ENCODE peak calls at places on chromosomes 2 and 18, in four cellular contexts. C is upper lobe of right lung, Q is GM23338, L is tibial artery. W is an unnamed sample.

GRCh38 chr2:218129756-218130155 is 3.9 kb downstream of the CXCR2 start:
- DNase-seq in Q (no peak), L (no peak), C (no peak), W (no peak)

GRCh38 chr2:197293252-197294007 is 17.1 kb downstream of the ANKRD44 start:
- DNase-seq in C (no peak), L (no peak), Q (no peak), W (no peak)

GRCh38 chr18:43525149-43525548 is 247.9 kb upstream of the SYT4 start:
- DNase-seq in L (no peak), C (no peak), Q (no peak), W (no peak)

GRCh38 chr2:206472094-206472493 is 28.8 kb downstream of the ADAM23 start:
- DNase-seq in C (no peak), Q (no peak), L (no peak), W (no peak)

GRCh38 chr18:32907656-32908441 is 135.0 kb upstream of the KLHL14 start:
- DNase-seq in C (no peak), L (no peak), Q (no peak), W (no peak)

GRCh38 chr2:195092341-195092740 is 564.7 kb upstream of the SLC39A10 start:
- DNase-seq in C (no peak), Q (peak; percentile 74), L (no peak), W (no peak)

GRCh38 chr18:59416818-59417217 is 57.8 kb upstream of the LMAN1 start:
- DNase-seq in Q (peak; percentile 25), L (no peak), C (no peak), W (no peak)

GRCh38 chr2:1670636-1671035 is 73.7 kb downstream of the PXDN start:
- DNase-seq in Q (no peak), L (no peak), C (no peak), W (no peak)

GRCh38 chr2:219001577-219002394 is 8.6 kb upstream of the CRYBA2 start:
- DNase-seq in Q (peak; percentile 66), L (no peak), C (peak; percentile 94), W (no peak)

GRCh38 chr2:64866797-64867196 is 122.4 kb upstream of the SLC1A4 start:
- DNase-seq in C (no peak), L (no peak), Q (no peak), W (no peak)

GRCh38 chr2:218960196-218961165 is 1.0 kb downstream of the CDK5R2 start:
- DNase-seq in L (no peak), Q (peak; percentile 27), C (no peak), W (no peak)

GRCh38 chr2:210003394-210003793 is 956 bp downstream of the RPE start:
- DNase-seq in Q (no peak), C (no peak), L (no peak), W (no peak)

GRCh38 chr18:54766631-54767030 is 61.6 kb upstream of the RAB27B start:
- DNase-seq in C (no peak), Q (no peak), L (no peak), W (no peak)

GRCh38 chr2:104901037-104901851 is 47.3 kb downstream of the POU3F3 start:
- DNase-seq in C (no peak), Q (no peak), L (no peak), W (no peak)

GRCh38 chr2:191703079-191703725 is 25.3 kb downstream of the NABP1 start:
- DNase-seq in Q (no peak), L (no peak), C (peak; percentile 66), W (no peak)

GRCh38 chr2:42464631-42465030 is 29.2 kb downstream of the KCNG3 start:
- DNase-seq in C (no peak), Q (no peak), L (no peak), W (no peak)

GRCh38 chr2:152221870-152222269 is 46.3 kb upstream of the STAM2 start:
- DNase-seq in Q (no peak), L (no peak), C (no peak), W (no peak)

GRCh38 chr2:66571873-66572272 is 136.9 kb downstream of the MEIS1 start:
- DNase-seq in Q (no peak), L (no peak), C (no peak), W (no peak)

GRCh38 chr2:207115715-207116364 is 49.9 kb downstream of the KLF7 start:
- DNase-seq in Q (peak; percentile 51), L (no peak), C (no peak), W (no peak)

GRCh38 chr2:164967781-164968228 is 12.5 kb upstream of the SLC38A11 start:
- DNase-seq in C (no peak), L (no peak), Q (peak; percentile 64), W (no peak)

GRCh38 chr2:74427551-74427950 is 6.0 kb downstream of the WDR54 start:
- DNase-seq in Q (no peak), L (no peak), C (peak; percentile 19), W (no peak)

GRCh38 chr2:135471106-135471505 is 59.9 kb downstream of the ZRANB3 start:
- DNase-seq in Q (no peak), L (no peak), C (no peak), W (no peak)

GRCh38 chr2:177038772-177039484 is 173.7 kb upstream of the HNRNPA3 start:
- DNase-seq in Q (no peak), C (no peak), L (no peak), W (no peak)

GRCh38 chr2:108403494-108403893 is 25.7 kb downstream of the SULT1C4 start:
- DNase-seq in C (no peak), L (no peak), Q (peak; percentile 46), W (no peak)

GRCh38 chr2:37090019-37090477 is 5.7 kb downstream of the GPATCH11 start:
- DNase-seq in C (no peak), L (no peak), Q (no peak), W (no peak)

DNA sequence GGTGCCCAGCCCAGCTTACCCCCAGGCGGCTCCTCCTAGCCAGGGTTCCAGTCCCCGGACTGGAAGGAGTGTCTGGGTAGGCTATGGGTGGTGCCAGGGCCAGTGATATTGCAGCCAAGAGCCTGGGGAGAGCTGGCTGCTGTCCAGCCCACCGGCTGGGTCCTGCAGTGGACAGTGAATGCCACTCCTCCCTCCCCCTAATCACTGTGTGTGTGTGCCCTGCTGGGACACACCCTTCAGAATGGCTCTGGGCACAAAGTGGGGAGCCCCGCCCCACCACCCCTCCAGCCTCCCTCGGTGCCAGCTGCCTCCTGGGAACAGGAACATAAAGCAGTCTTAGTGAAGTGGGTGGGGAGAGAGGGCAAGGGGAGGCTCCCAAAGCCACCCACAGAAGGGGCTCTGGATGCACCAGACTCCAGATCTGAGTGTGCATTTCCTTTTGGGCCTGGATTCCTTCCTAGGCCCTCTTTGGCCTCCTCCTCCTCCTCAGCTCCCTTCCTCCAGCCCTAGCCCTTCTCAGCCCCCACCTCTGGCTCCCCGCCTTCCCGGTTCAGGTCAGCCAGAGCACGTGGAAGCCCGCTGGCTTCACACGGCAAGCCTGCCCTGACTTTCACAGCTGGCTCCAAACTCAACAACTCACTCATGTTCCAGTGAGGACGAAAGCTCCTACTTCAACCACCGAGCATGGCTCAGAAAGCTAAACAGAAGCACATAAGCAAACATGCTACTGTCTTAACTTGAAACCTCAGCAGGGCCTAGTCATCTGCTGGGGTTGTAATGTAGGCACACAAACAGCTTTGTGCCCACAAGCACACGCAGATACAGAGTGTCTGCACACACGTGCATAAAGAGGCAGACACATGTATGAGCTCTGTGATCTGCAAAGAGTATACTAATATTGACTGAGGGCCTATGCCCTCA is 209.2 kb upstream of the SMAD2 start:
- DNase-seq in L (no peak), C (peak; percentile 82), Q (peak; percentile 5), W (no peak)
- H3K4me3 ChIP-seq in L (no peak overlapping the region), C (no peak overlapping the region), Q (no peak overlapping the region), W (no peak overlapping the region)

DNA sequence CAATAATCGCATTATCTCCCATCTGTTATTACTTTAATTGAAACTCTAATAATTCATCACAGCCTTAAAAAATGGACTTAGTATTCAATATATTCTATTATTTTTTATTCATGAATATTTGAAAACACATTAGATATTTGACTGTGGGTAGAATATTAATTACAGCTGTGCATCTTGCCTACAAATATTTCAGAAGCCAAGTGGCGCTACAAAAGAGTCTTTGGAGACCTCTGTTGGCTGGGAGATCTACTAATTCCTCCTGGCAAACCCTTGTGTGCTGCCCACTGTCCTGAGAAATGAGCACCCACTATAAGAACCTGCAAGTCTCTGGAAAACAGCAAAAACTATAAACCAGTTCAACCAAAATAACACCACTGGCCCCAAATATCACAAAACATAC is 54.5 kb downstream of the PRELID3A start:
- DNase-seq in C (no peak), L (no peak), Q (no peak), W (no peak)
- H3K27ac ChIP-seq in C (no peak overlapping the region), L (no peak overlapping the region), Q (no peak overlapping the region), W (no peak overlapping the region)

GRCh38 chr18:45619062-45619825 is 4.0 kb downstream of the SLC14A2 start:
- DNase-seq in C (no peak), L (peak; percentile 87), Q (no peak), W (no peak)
- TF ChIP-seq CTCF in C (no peak), L (no peak), Q (no peak), W (no peak)

GRCh38 chr18:74288041-74288440 is 3.7 kb downstream of the CYB5A start:
- DNase-seq in L (no peak), Q (no peak), C (no peak), W (no peak)
- H3K4me3 ChIP-seq in L (no peak overlapping the region), Q (no peak overlapping the region), C (peak overlapping the region; percentile 89), W (no peak overlapping the region)

GRCh38 chr18:3665780-3666525 is 216.0 kb downstream of the TGIF1 start:
- DNase-seq in C (peak; percentile 81), L (peak; percentile 88), Q (peak; percentile 96), W (peak; percentile 87)
- H3K27ac ChIP-seq in C (peak overlapping the region; percentile 51), L (peak overlapping the region; percentile 31), Q (peak overlapping the region; percentile 76), W (peak overlapping the region; percentile 40)

GRCh38 chr2:212005077-212005671 is 533.4 kb downstream of the ERBB4 start:
- DNase-seq in C (peak; percentile 61), Q (peak; percentile 73), L (no peak), W (no peak)
- TF ChIP-seq CTCF in C (peak; percentile 51), Q (peak; percentile 85), L (no peak), W (no peak)

GRCh38 chr2:69384618-69385081 is 2.4 kb downstream of the GFPT1 start:
- DNase-seq in Q (no peak), C (no peak), L (no peak), W (no peak)
- H3K4me3 ChIP-seq in Q (no peak overlapping the region), C (peak overlapping the region; percentile 88), L (no peak overlapping the region), W (peak overlapping the region; percentile 98)

GRCh38 chr2:3534251-3534814 is 15.0 kb upstream of the ADI1 start:
- DNase-seq in Q (no peak), C (no peak), L (no peak), W (peak; percentile 54)
- H3K27ac ChIP-seq in Q (no peak overlapping the region), C (no peak overlapping the region), L (no peak overlapping the region), W (no peak overlapping the region)